ENCODE peak calls at places on chromosomes 12 and 14, in four cellular contexts. One of them, this sample, is unnamed.

GRCh38 chr14:55771242-55772025 is 191.4 kb downstream of the KTN1 start:
- DNase-seq in GM04503: no peak
- DNase-seq in activated T-helper 9 cell treated with anti-CD3 and anti-CD28 coated beads, Interleukin-2, amount 50 U/mL, for 16 hours: no peak
- DNase-seq in type B pancreatic cell: no peak
- DNase-seq in this sample: no peak

GRCh38 chr12:91319071-91319760 is 136.6 kb upstream of the DCN start:
- DNase-seq in GM04503: no peak
- DNase-seq in type B pancreatic cell: no peak
- DNase-seq in activated T-helper 9 cell treated with anti-CD3 and anti-CD28 coated beads, Interleukin-2, amount 50 U/mL, for 16 hours: no peak
- DNase-seq in this sample: no peak

GRCh38 chr14:90408713-90409112 is 11.9 kb downstream of the CALM1 start:
- DNase-seq in type B pancreatic cell: no peak
- DNase-seq in activated T-helper 9 cell treated with anti-CD3 and anti-CD28 coated beads, Interleukin-2, amount 50 U/mL, for 16 hours: no peak
- DNase-seq in GM04503: no peak
- DNase-seq in this sample: no peak

GRCh38 chr12:131104464-131105350 is 151.0 kb downstream of the ADGRD1 start:
- DNase-seq in activated T-helper 9 cell treated with anti-CD3 and anti-CD28 coated beads, Interleukin-2, amount 50 U/mL, for 16 hours: peak
- DNase-seq in GM04503: no peak
- DNase-seq in type B pancreatic cell: peak
- DNase-seq in this sample: peak

GRCh38 chr14:54756656-54757392 is 145.8 kb downstream of the GCH1 start:
- DNase-seq in activated T-helper 9 cell treated with anti-CD3 and anti-CD28 coated beads, Interleukin-2, amount 50 U/mL, for 16 hours: no peak
- DNase-seq in type B pancreatic cell: no peak
- DNase-seq in GM04503: no peak
- DNase-seq in this sample: no peak

GRCh38 chr12:52802442-52802841 is 6.5 kb upstream of the KRT3 start:
- DNase-seq in type B pancreatic cell: no peak
- DNase-seq in activated T-helper 9 cell treated with anti-CD3 and anti-CD28 coated beads, Interleukin-2, amount 50 U/mL, for 16 hours: no peak
- DNase-seq in GM04503: no peak
- DNase-seq in this sample: no peak

GRCh38 chr12:89389755-89390661 is 37.7 kb upstream of the DUSP6 start:
- DNase-seq in activated T-helper 9 cell treated with anti-CD3 and anti-CD28 coated beads, Interleukin-2, amount 50 U/mL, for 16 hours: no peak
- DNase-seq in GM04503: no peak
- DNase-seq in type B pancreatic cell: no peak
- DNase-seq in this sample: no peak

GRCh38 chr14:90506748-90507147 is 109.9 kb downstream of the CALM1 start:
- DNase-seq in GM04503: no peak
- DNase-seq in type B pancreatic cell: no peak
- DNase-seq in activated T-helper 9 cell treated with anti-CD3 and anti-CD28 coated beads, Interleukin-2, amount 50 U/mL, for 16 hours: no peak
- DNase-seq in this sample: no peak

GRCh38 chr12:118436002-118436724 is 59.8 kb downstream of the SUDS3 start:
- DNase-seq in activated T-helper 9 cell treated with anti-CD3 and anti-CD28 coated beads, Interleukin-2, amount 50 U/mL, for 16 hours: no peak
- DNase-seq in type B pancreatic cell: no peak
- DNase-seq in GM04503: no peak
- DNase-seq in this sample: no peak

GRCh38 chr12:111193511-111193910 is 175.4 kb downstream of the PHETA1 start:
- DNase-seq in type B pancreatic cell: no peak
- DNase-seq in GM04503: no peak
- DNase-seq in activated T-helper 9 cell treated with anti-CD3 and anti-CD28 coated beads, Interleukin-2, amount 50 U/mL, for 16 hours: no peak
- DNase-seq in this sample: no peak

GRCh38 chr12:97680751-97681150 is 218.1 kb downstream of the RMST start:
- DNase-seq in activated T-helper 9 cell treated with anti-CD3 and anti-CD28 coated beads, Interleukin-2, amount 50 U/mL, for 16 hours: no peak
- DNase-seq in type B pancreatic cell: no peak
- DNase-seq in GM04503: no peak
- DNase-seq in this sample: no peak

GRCh38 chr12:99910342-99910741 is 74.4 kb downstream of the ANKS1B start:
- DNase-seq in GM04503: no peak
- DNase-seq in activated T-helper 9 cell treated with anti-CD3 and anti-CD28 coated beads, Interleukin-2, amount 50 U/mL, for 16 hours: no peak
- DNase-seq in type B pancreatic cell: no peak
- DNase-seq in this sample: no peak

GRCh38 chr12:27123642-27124041 is 41.3 kb upstream of the C12orf71 start:
- DNase-seq in GM04503: no peak
- DNase-seq in type B pancreatic cell: no peak
- DNase-seq in activated T-helper 9 cell treated with anti-CD3 and anti-CD28 coated beads, Interleukin-2, amount 50 U/mL, for 16 hours: no peak
- DNase-seq in this sample: no peak

GRCh38 chr12:29073631-29074239 is 75.3 kb upstream of the FAR2 start:
- DNase-seq in GM04503: no peak
- DNase-seq in activated T-helper 9 cell treated with anti-CD3 and anti-CD28 coated beads, Interleukin-2, amount 50 U/mL, for 16 hours: no peak
- DNase-seq in type B pancreatic cell: no peak
- DNase-seq in this sample: no peak

GRCh38 chr14:94680498-94681288 is 68.5 kb downstream of the SERPINA3 start:
- DNase-seq in type B pancreatic cell: peak
- DNase-seq in GM04503: no peak
- DNase-seq in activated T-helper 9 cell treated with anti-CD3 and anti-CD28 coated beads, Interleukin-2, amount 50 U/mL, for 16 hours: no peak
- DNase-seq in this sample: no peak

GRCh38 chr14:50362791-50363733 is 33.6 kb downstream of the CDKL1 start:
- DNase-seq in activated T-helper 9 cell treated with anti-CD3 and anti-CD28 coated beads, Interleukin-2, amount 50 U/mL, for 16 hours: no peak
- DNase-seq in type B pancreatic cell: no peak
- DNase-seq in GM04503: no peak
- DNase-seq in this sample: no peak

GRCh38 chr14:52222901-52223300 is 44.6 kb upstream of the PTGDR start:
- DNase-seq in type B pancreatic cell: no peak
- DNase-seq in activated T-helper 9 cell treated with anti-CD3 and anti-CD28 coated beads, Interleukin-2, amount 50 U/mL, for 16 hours: no peak
- DNase-seq in GM04503: no peak
- DNase-seq in this sample: no peak

This sample was measured in stimulated activated naive CD4-positive, alpha-beta T cell treated with Interleukin-2 at 50 U/mL for 16 hours.